ENCODE peak calls at places on chromosomes 12 and 14, in six cellular contexts. One of them, this sample, is unnamed.

GRCh38 chr14:68691031-68691864 is 101.6 kb downstream of the ZFP36L1 start:
- DNase-seq in effector memory CD4-positive, alpha-beta T cell: no peak
- DNase-seq in aorta: peak; percentile 47
- DNase-seq in DND-41: no peak
- DNase-seq in lower lobe of right lung: no peak
- DNase-seq in left ventricle myocardium inferior: no peak
- DNase-seq in this sample: no peak

GRCh38 chr14:76096257-76096656 is 55.5 kb upstream of the GPATCH2L start:
- DNase-seq in lower lobe of right lung: no peak
- DNase-seq in left ventricle myocardium inferior: no peak
- DNase-seq in effector memory CD4-positive, alpha-beta T cell: no peak
- DNase-seq in DND-41: no peak
- DNase-seq in aorta: no peak
- DNase-seq in this sample: no peak

GRCh38 chr14:48771717-48772116 is 814.5 kb downstream of the RPS29 start:
- DNase-seq in DND-41: no peak
- DNase-seq in effector memory CD4-positive, alpha-beta T cell: no peak
- DNase-seq in left ventricle myocardium inferior: no peak
- DNase-seq in lower lobe of right lung: no peak
- DNase-seq in aorta: no peak
- DNase-seq in this sample: no peak

GRCh38 chr14:75877292-75877691 is 104.5 kb downstream of the TGFB3 start:
- DNase-seq in aorta: peak; percentile 57
- DNase-seq in left ventricle myocardium inferior: no peak
- DNase-seq in effector memory CD4-positive, alpha-beta T cell: no peak
- DNase-seq in lower lobe of right lung: no peak
- DNase-seq in DND-41: peak; percentile 17
- DNase-seq in this sample: no peak

GRCh38 chr12:9344540-9344939 is 136.3 kb upstream of the PZP start:
- DNase-seq in DND-41: no peak
- DNase-seq in effector memory CD4-positive, alpha-beta T cell: no peak
- DNase-seq in aorta: no peak
- DNase-seq in left ventricle myocardium inferior: no peak
- DNase-seq in lower lobe of right lung: no peak
- DNase-seq in this sample: no peak

GRCh38 chr12:116863275-116863767 is 17.9 kb downstream of the HRK start:
- DNase-seq in aorta: no peak
- DNase-seq in left ventricle myocardium inferior: no peak
- DNase-seq in lower lobe of right lung: no peak
- DNase-seq in effector memory CD4-positive, alpha-beta T cell: no peak
- DNase-seq in DND-41: peak; percentile 20
- DNase-seq in this sample: no peak

GRCh38 chr14:47863441-47863840 is 188.0 kb upstream of the MDGA2 start:
- DNase-seq in DND-41: no peak
- DNase-seq in left ventricle myocardium inferior: no peak
- DNase-seq in aorta: no peak
- DNase-seq in effector memory CD4-positive, alpha-beta T cell: no peak
- DNase-seq in lower lobe of right lung: no peak
- DNase-seq in this sample: no peak

GRCh38 chr12:96223411-96224218 is 29.4 kb downstream of the ELK3 start:
- DNase-seq in effector memory CD4-positive, alpha-beta T cell: no peak
- DNase-seq in left ventricle myocardium inferior: no peak
- DNase-seq in DND-41: no peak
- DNase-seq in lower lobe of right lung: no peak
- DNase-seq in aorta: no peak
- DNase-seq in this sample: no peak

GRCh38 chr12:80892597-80893445 is 44.9 kb downstream of the LIN7A start:
- DNase-seq in lower lobe of right lung: no peak
- DNase-seq in effector memory CD4-positive, alpha-beta T cell: no peak
- DNase-seq in aorta: no peak
- DNase-seq in left ventricle myocardium inferior: no peak
- DNase-seq in DND-41: no peak
- DNase-seq in this sample: no peak

GRCh38 chr12:18206198-18206597 is 55.1 kb upstream of the PIK3C2G start:
- DNase-seq in left ventricle myocardium inferior: no peak
- DNase-seq in lower lobe of right lung: no peak
- DNase-seq in DND-41: no peak
- DNase-seq in aorta: no peak
- DNase-seq in effector memory CD4-positive, alpha-beta T cell: no peak
- DNase-seq in this sample: no peak

GRCh38 chr14:23579739-23580138 is 1.1 kb upstream of the JPH4 start:
- DNase-seq in left ventricle myocardium inferior: no peak
- DNase-seq in lower lobe of right lung: no peak
- DNase-seq in aorta: no peak
- DNase-seq in DND-41: no peak
- DNase-seq in effector memory CD4-positive, alpha-beta T cell: no peak
- DNase-seq in this sample: no peak

GRCh38 chr12:71642264-71642663 is 21.4 kb downstream of the ZFC3H1 start:
- DNase-seq in lower lobe of right lung: no peak
- DNase-seq in effector memory CD4-positive, alpha-beta T cell: no peak
- DNase-seq in left ventricle myocardium inferior: no peak
- DNase-seq in DND-41: no peak
- DNase-seq in aorta: no peak
- DNase-seq in this sample: no peak

GRCh38 chr12:39103552-39104165 is 198.3 kb upstream of the CPNE8 start:
- DNase-seq in aorta: no peak
- DNase-seq in left ventricle myocardium inferior: no peak
- DNase-seq in DND-41: peak; percentile 6
- DNase-seq in lower lobe of right lung: no peak
- DNase-seq in effector memory CD4-positive, alpha-beta T cell: no peak
- DNase-seq in this sample: no peak

GRCh38 chr12:8609061-8609570 is 3.5 kb downstream of the AICDA start:
- DNase-seq in aorta: no peak
- DNase-seq in lower lobe of right lung: no peak
- DNase-seq in effector memory CD4-positive, alpha-beta T cell: no peak
- DNase-seq in left ventricle myocardium inferior: no peak
- DNase-seq in DND-41: no peak
- DNase-seq in this sample: peak; percentile 3

GRCh38 chr14:99199854-99200653 is 71.9 kb downstream of the BCL11B start:
- DNase-seq in effector memory CD4-positive, alpha-beta T cell: no peak
- DNase-seq in DND-41: no peak
- DNase-seq in aorta: no peak
- DNase-seq in left ventricle myocardium inferior: peak; percentile 53
- DNase-seq in lower lobe of right lung: no peak
- DNase-seq in this sample: no peak

GRCh38 chr12:57772429-57773322 is at the start of gene EEF1AKMT3:
- DNase-seq in left ventricle myocardium inferior: peak; percentile 75
- DNase-seq in DND-41: peak; percentile 60
- DNase-seq in lower lobe of right lung: peak; percentile 79
- DNase-seq in aorta: peak; percentile 82
- DNase-seq in effector memory CD4-positive, alpha-beta T cell: no peak
- DNase-seq in this sample: no peak

GRCh38 chr12:13798162-13798561 is 183.2 kb downstream of the GRIN2B start:
- DNase-seq in DND-41: no peak
- DNase-seq in left ventricle myocardium inferior: no peak
- DNase-seq in aorta: no peak
- DNase-seq in effector memory CD4-positive, alpha-beta T cell: no peak
- DNase-seq in lower lobe of right lung: no peak
- DNase-seq in this sample: no peak

GRCh38 chr14:104001003-104001402 is 58.7 kb upstream of the RD3L start:
- DNase-seq in aorta: no peak
- DNase-seq in lower lobe of right lung: no peak
- DNase-seq in left ventricle myocardium inferior: no peak
- DNase-seq in effector memory CD4-positive, alpha-beta T cell: no peak
- DNase-seq in DND-41: no peak
- DNase-seq in this sample: no peak

GRCh38 chr14:23869078-23869719 is 84.4 kb upstream of the DHRS4 start:
- DNase-seq in DND-41: no peak
- DNase-seq in effector memory CD4-positive, alpha-beta T cell: no peak
- DNase-seq in lower lobe of right lung: no peak
- DNase-seq in aorta: no peak
- DNase-seq in left ventricle myocardium inferior: no peak
- DNase-seq in this sample: no peak

GRCh38 chr12:27975222-27976136 is 2.9 kb upstream of the PTHLH start:
- DNase-seq in left ventricle myocardium inferior: no peak
- DNase-seq in aorta: peak; percentile 45
- DNase-seq in effector memory CD4-positive, alpha-beta T cell: no peak
- DNase-seq in lower lobe of right lung: no peak
- DNase-seq in DND-41: no peak
- DNase-seq in this sample: no peak

GRCh38 chr14:100193417-100194357 is 34.2 kb upstream of the DEGS2 start:
- DNase-seq in effector memory CD4-positive, alpha-beta T cell: no peak
- DNase-seq in aorta: no peak
- DNase-seq in left ventricle myocardium inferior: no peak
- DNase-seq in lower lobe of right lung: no peak
- DNase-seq in DND-41: no peak
- DNase-seq in this sample: no peak

GRCh38 chr12:49784756-49785409 is 43.3 kb downstream of the NCKAP5L start:
- DNase-seq in DND-41: no peak
- DNase-seq in left ventricle myocardium inferior: no peak
- DNase-seq in lower lobe of right lung: no peak
- DNase-seq in effector memory CD4-positive, alpha-beta T cell: no peak
- DNase-seq in aorta: no peak
- DNase-seq in this sample: no peak

DNA sequence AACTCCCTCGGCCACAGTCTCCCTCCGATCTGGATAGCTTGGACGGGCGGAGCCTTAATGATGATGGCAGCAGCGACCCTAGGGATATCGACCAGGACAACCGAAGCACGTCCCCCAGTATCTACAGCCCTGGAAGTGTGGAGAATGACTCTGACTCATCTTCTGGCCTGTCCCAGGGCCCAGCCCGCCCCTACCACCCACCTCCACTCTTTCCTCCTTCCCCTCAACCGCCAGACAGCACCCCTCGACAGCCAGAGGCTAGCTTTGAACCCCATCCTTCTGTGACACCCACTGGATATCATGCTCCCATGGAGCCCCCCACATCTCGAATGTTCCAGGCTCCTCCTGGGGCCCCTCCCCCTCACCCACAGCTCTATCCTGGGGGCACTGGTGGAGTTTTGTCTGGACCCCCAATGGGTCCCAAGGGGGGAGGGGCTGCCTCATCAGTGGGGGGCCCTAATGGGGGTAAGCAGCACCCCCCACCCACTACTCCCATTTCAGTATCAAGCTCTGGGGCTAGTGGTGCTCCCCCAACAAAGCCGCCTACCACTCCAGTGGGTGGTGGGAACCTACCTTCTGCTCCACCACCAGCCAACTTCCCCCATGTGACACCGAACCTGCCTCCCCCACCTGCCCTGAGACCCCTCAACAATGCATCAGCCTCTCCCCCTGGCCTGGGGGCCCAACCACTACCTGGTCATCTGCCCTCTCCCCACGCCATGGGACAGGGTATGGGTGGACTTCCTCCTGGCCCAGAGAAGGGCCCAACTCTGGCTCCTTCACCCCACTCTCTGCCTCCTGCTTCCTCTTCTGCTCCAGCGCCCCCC is 7.9 kb upstream of the RNU7-1 start:
- DNase-seq in lower lobe of right lung: no peak
- DNase-seq in effector memory CD4-positive, alpha-beta T cell: no peak
- DNase-seq in left ventricle myocardium inferior: no peak
- DNase-seq in aorta: no peak
- DNase-seq in DND-41: no peak
- DNase-seq in this sample: no peak
- H3K4me1 ChIP-seq in lower lobe of right lung: peaks cover 70% of the 10 kb centered on the region
- H3K4me1 ChIP-seq in effector memory CD4-positive, alpha-beta T cell: peaks cover 23% of the 10 kb centered on the region
- H3K4me1 ChIP-seq in left ventricle myocardium inferior: peaks cover 96% of the 10 kb centered on the region
- H3K4me1 ChIP-seq in aorta: no peaks in the 10 kb centered on the region
- H3K4me1 ChIP-seq in DND-41: peaks cover 37% of the 10 kb centered on the region
- H3K4me1 ChIP-seq in this sample: peaks cover 5% of the 10 kb centered on the region

GRCh38 chr14:59427653-59428578 is 37.3 kb downstream of the GPR135 start:
- DNase-seq in lower lobe of right lung: no peak
- DNase-seq in aorta: peak; percentile 71
- DNase-seq in effector memory CD4-positive, alpha-beta T cell: no peak
- DNase-seq in DND-41: no peak
- DNase-seq in left ventricle myocardium inferior: peak; percentile 72
- DNase-seq in this sample: no peak
- H3K27ac ChIP-seq in lower lobe of right lung: no peak overlapping the region
- H3K27ac ChIP-seq in aorta: peak overlapping the region; percentile 62
- H3K27ac ChIP-seq in effector memory CD4-positive, alpha-beta T cell: no peak overlapping the region
- H3K27ac ChIP-seq in DND-41: no peak overlapping the region
- H3K27ac ChIP-seq in left ventricle myocardium inferior: peak overlapping the region; percentile 80
- H3K27ac ChIP-seq in this sample: no peak overlapping the region

GRCh38 chr12:69879007-69879960 is 54.3 kb downstream of the MYRFL start:
- DNase-seq in lower lobe of right lung: peak; percentile 68
- DNase-seq in left ventricle myocardium inferior: peak; percentile 53
- DNase-seq in aorta: peak; percentile 74
- DNase-seq in DND-41: peak; percentile 60
- DNase-seq in effector memory CD4-positive, alpha-beta T cell: peak; percentile 22
- DNase-seq in this sample: peak; percentile 58
- H3K4me3 ChIP-seq in lower lobe of right lung: peak overlapping the region; percentile 9
- H3K4me3 ChIP-seq in left ventricle myocardium inferior: peak overlapping the region; percentile 40
- H3K4me3 ChIP-seq in aorta: no peak overlapping the region
- H3K4me3 ChIP-seq in DND-41: no peak overlapping the region
- H3K4me3 ChIP-seq in effector memory CD4-positive, alpha-beta T cell: no peak overlapping the region
- H3K4me3 ChIP-seq in this sample: no peak overlapping the region

GRCh38 chr14:96904201-96904600 is 107.0 kb downstream of the VRK1 start:
- DNase-seq in aorta: no peak
- DNase-seq in lower lobe of right lung: no peak
- DNase-seq in effector memory CD4-positive, alpha-beta T cell: no peak
- DNase-seq in DND-41: no peak
- DNase-seq in left ventricle myocardium inferior: no peak
- DNase-seq in this sample: no peak
- H3K4me1 ChIP-seq in aorta: no peaks in the 10 kb centered on the region
- H3K4me1 ChIP-seq in lower lobe of right lung: no peaks in the 10 kb centered on the region
- H3K4me1 ChIP-seq in effector memory CD4-positive, alpha-beta T cell: no peaks in the 10 kb centered on the region
- H3K4me1 ChIP-seq in DND-41: no peaks in the 10 kb centered on the region
- H3K4me1 ChIP-seq in left ventricle myocardium inferior: no peaks in the 10 kb centered on the region
- H3K4me1 ChIP-seq in this sample: no peaks in the 10 kb centered on the region

DNA sequence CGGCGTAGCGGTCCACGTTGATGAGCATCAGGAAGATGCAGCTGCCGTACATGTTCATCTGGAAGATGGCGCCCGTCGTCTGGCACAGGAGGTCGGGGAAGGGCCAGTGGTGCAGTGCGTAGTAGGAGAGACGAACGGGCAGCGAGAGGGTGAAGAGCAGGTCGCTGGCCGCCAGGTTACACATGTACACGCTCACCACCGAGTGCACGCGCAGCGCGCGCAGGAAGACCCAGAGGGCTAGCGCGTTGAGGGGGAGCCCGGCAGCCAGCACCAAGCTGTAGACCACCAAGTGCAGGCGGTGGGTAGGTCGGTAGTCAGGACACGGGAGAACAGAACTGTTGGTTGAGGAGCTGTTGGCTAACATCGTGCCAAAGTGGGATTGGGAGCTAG is 13.7 kb upstream of the CHD4 start:
- DNase-seq in left ventricle myocardium inferior: no peak
- DNase-seq in lower lobe of right lung: no peak
- DNase-seq in effector memory CD4-positive, alpha-beta T cell: no peak
- DNase-seq in aorta: no peak
- DNase-seq in DND-41: no peak
- DNase-seq in this sample: no peak
- H3K27ac ChIP-seq in left ventricle myocardium inferior: no peak overlapping the region
- H3K27ac ChIP-seq in lower lobe of right lung: no peak overlapping the region
- H3K27ac ChIP-seq in effector memory CD4-positive, alpha-beta T cell: no peak overlapping the region
- H3K27ac ChIP-seq in aorta: no peak overlapping the region
- H3K27ac ChIP-seq in DND-41: no peak overlapping the region
- H3K27ac ChIP-seq in this sample: peak overlapping the region; percentile 46

This sample was measured in naive thymus-derived CD4-positive, alpha-beta T cell.